ENCODE peak calls at places on chromosomes 12 and 14, in five cellular contexts. W is GM19239; V is RKO; D is H54; S is activated naive CD4-positive, alpha-beta T cell treated with anti-CD3 and anti-CD28 coated beads for 36 hours. C is an unnamed sample.

GRCh38 chr14:32574269-32574668 is 245.2 kb downstream of the AKAP6 start:
- DNase-seq in W (no peak), V (no peak), D (no peak), S (no peak), C (no peak)

GRCh38 chr14:92382677-92383076 is 59.7 kb downstream of the SLC24A4 start:
- DNase-seq in W (no peak), V (peak), D (peak), S (no peak), C (no peak)

GRCh38 chr14:74595006-74595735 is 16.9 kb downstream of the LTBP2 start:
- DNase-seq in W (no peak), V (no peak), D (no peak), S (no peak), C (peak)

GRCh38 chr12:113860950-113861349 is 105.2 kb downstream of the RBM19 start:
- DNase-seq in W (no peak), V (peak), D (peak), S (no peak), C (no peak)

GRCh38 chr12:67452119-67452805 is 183.1 kb downstream of the CAND1 start:
- DNase-seq in W (no peak), V (no peak), D (no peak), S (no peak), C (no peak)

GRCh38 chr12:30823140-30823669 is 68.5 kb upstream of the CAPRIN2 start:
- DNase-seq in W (peak), V (no peak), D (no peak), S (peak), C (peak)

GRCh38 chr12:16611146-16611545 is 5.2 kb upstream of the LMO3 start:
- DNase-seq in W (no peak), V (no peak), D (no peak), S (no peak), C (no peak)

GRCh38 chr12:69613351-69613750 is 2.6 kb upstream of the LRRC10 start:
- DNase-seq in W (no peak), V (no peak), D (no peak), S (no peak), C (no peak)